ENCODE peak calls at places on chromosomes 5 and 9, in six cellular contexts. One of them, this sample, is unnamed. For H3K9me3, the result is how much of the 10 kb centered on the place peaks cover.

GRCh38 chr9:123933401-123933800 is 3.5 kb upstream of the DENND1A start:
- DNase-seq in ascending aorta: no peak
- DNase-seq in mucosa of descending colon: no peak
- DNase-seq in neuronal stem cell: no peak
- DNase-seq in gastrocnemius medialis: no peak
- DNase-seq in PC-3: peak
- DNase-seq in this sample: no peak

GRCh38 chr9:71638627-71639026 is 129.7 kb downstream of the CEMIP2 start:
- DNase-seq in neuronal stem cell: no peak
- DNase-seq in PC-3: no peak
- DNase-seq in gastrocnemius medialis: peak
- DNase-seq in mucosa of descending colon: no peak
- DNase-seq in ascending aorta: peak
- DNase-seq in this sample: no peak

GRCh38 chr9:105354448-105354847 is 93.4 kb upstream of the FSD1L start:
- DNase-seq in neuronal stem cell: no peak
- DNase-seq in gastrocnemius medialis: no peak
- DNase-seq in ascending aorta: no peak
- DNase-seq in mucosa of descending colon: no peak
- DNase-seq in PC-3: no peak
- DNase-seq in this sample: no peak

GRCh38 chr5:132363431-132364112 is 5.9 kb upstream of the SLC22A5 start:
- DNase-seq in mucosa of descending colon: no peak
- DNase-seq in gastrocnemius medialis: peak
- DNase-seq in PC-3: peak
- DNase-seq in ascending aorta: peak
- DNase-seq in neuronal stem cell: no peak
- DNase-seq in this sample: no peak

GRCh38 chr5:64947031-64947430 is 178.3 kb downstream of the CWC27 start:
- DNase-seq in PC-3: peak
- DNase-seq in ascending aorta: no peak
- DNase-seq in mucosa of descending colon: no peak
- DNase-seq in neuronal stem cell: no peak
- DNase-seq in gastrocnemius medialis: no peak
- DNase-seq in this sample: no peak

GRCh38 chr9:130010151-130010988 is 32.6 kb downstream of the FNBP1 start:
- DNase-seq in gastrocnemius medialis: no peak
- DNase-seq in mucosa of descending colon: no peak
- DNase-seq in ascending aorta: no peak
- DNase-seq in PC-3: no peak
- DNase-seq in neuronal stem cell: no peak
- DNase-seq in this sample: no peak

GRCh38 chr5:84249918-84250635 is 134.6 kb downstream of the EDIL3 start:
- DNase-seq in PC-3: peak
- DNase-seq in gastrocnemius medialis: no peak
- DNase-seq in neuronal stem cell: peak
- DNase-seq in mucosa of descending colon: no peak
- DNase-seq in ascending aorta: no peak
- DNase-seq in this sample: no peak

GRCh38 chr5:132181011-132181629 is 46.5 kb downstream of the P4HA2 start:
- DNase-seq in PC-3: no peak
- DNase-seq in mucosa of descending colon: no peak
- DNase-seq in ascending aorta: no peak
- DNase-seq in neuronal stem cell: no peak
- DNase-seq in gastrocnemius medialis: no peak
- DNase-seq in this sample: no peak

GRCh38 chr5:169307648-169308047 is 6.7 kb upstream of the SLIT3 start:
- DNase-seq in mucosa of descending colon: no peak
- DNase-seq in neuronal stem cell: no peak
- DNase-seq in PC-3: no peak
- DNase-seq in gastrocnemius medialis: no peak
- DNase-seq in ascending aorta: no peak
- DNase-seq in this sample: no peak

GRCh38 chr5:95620030-95620869 is at the start of gene GPR150:
- DNase-seq in ascending aorta: peak
- DNase-seq in gastrocnemius medialis: no peak
- DNase-seq in neuronal stem cell: peak
- DNase-seq in PC-3: peak
- DNase-seq in mucosa of descending colon: peak
- DNase-seq in this sample: no peak

GRCh38 chr9:35115680-35116538 is at the start of gene ATOSB:
- DNase-seq in PC-3: peak
- DNase-seq in ascending aorta: peak
- DNase-seq in gastrocnemius medialis: peak
- DNase-seq in mucosa of descending colon: peak
- DNase-seq in neuronal stem cell: peak
- DNase-seq in this sample: peak

GRCh38 chr5:125053179-125053578 is 306.7 kb upstream of the ZNF608 start:
- DNase-seq in gastrocnemius medialis: no peak
- DNase-seq in ascending aorta: no peak
- DNase-seq in neuronal stem cell: no peak
- DNase-seq in mucosa of descending colon: no peak
- DNase-seq in PC-3: no peak
- DNase-seq in this sample: no peak

GRCh38 chr5:37248387-37248969 is 698 bp downstream of the CPLANE1 start:
- DNase-seq in neuronal stem cell: no peak
- DNase-seq in mucosa of descending colon: no peak
- DNase-seq in ascending aorta: no peak
- DNase-seq in gastrocnemius medialis: no peak
- DNase-seq in PC-3: no peak
- DNase-seq in this sample: no peak

GRCh38 chr9:78871452-78872331 is 574.8 kb downstream of the PSAT1 start:
- DNase-seq in gastrocnemius medialis: no peak
- DNase-seq in ascending aorta: no peak
- DNase-seq in mucosa of descending colon: no peak
- DNase-seq in PC-3: peak
- DNase-seq in neuronal stem cell: no peak
- DNase-seq in this sample: no peak

GRCh38 chr5:116600876-116601275 is 26.3 kb upstream of the SEMA6A start:
- DNase-seq in mucosa of descending colon: no peak
- DNase-seq in gastrocnemius medialis: no peak
- DNase-seq in neuronal stem cell: no peak
- DNase-seq in PC-3: no peak
- DNase-seq in ascending aorta: no peak
- DNase-seq in this sample: no peak

GRCh38 chr5:174998131-174998730 is 273.8 kb downstream of the MSX2 start:
- DNase-seq in gastrocnemius medialis: no peak
- DNase-seq in neuronal stem cell: no peak
- DNase-seq in PC-3: no peak
- DNase-seq in ascending aorta: no peak
- DNase-seq in mucosa of descending colon: no peak
- DNase-seq in this sample: no peak

GRCh38 chr5:172531704-172532026 is 77.3 kb upstream of the SH3PXD2B start:
- DNase-seq in neuronal stem cell: no peak
- DNase-seq in gastrocnemius medialis: no peak
- DNase-seq in PC-3: no peak
- DNase-seq in ascending aorta: peak
- DNase-seq in mucosa of descending colon: no peak
- DNase-seq in this sample: no peak

GRCh38 chr5:39526914-39527477 is 102.2 kb upstream of the DAB2 start:
- DNase-seq in mucosa of descending colon: no peak
- DNase-seq in PC-3: no peak
- DNase-seq in neuronal stem cell: no peak
- DNase-seq in ascending aorta: no peak
- DNase-seq in gastrocnemius medialis: no peak
- DNase-seq in this sample: no peak

GRCh38 chr9:136560586-136560985 is 14.7 kb upstream of the NOTCH1 start:
- DNase-seq in ascending aorta: no peak
- DNase-seq in gastrocnemius medialis: no peak
- DNase-seq in mucosa of descending colon: no peak
- DNase-seq in neuronal stem cell: no peak
- DNase-seq in PC-3: no peak
- DNase-seq in this sample: no peak

GRCh38 chr5:18527017-18527416 is 892.8 kb downstream of the TAF11L14 start:
- DNase-seq in mucosa of descending colon: no peak
- DNase-seq in ascending aorta: no peak
- DNase-seq in gastrocnemius medialis: no peak
- DNase-seq in neuronal stem cell: no peak
- DNase-seq in PC-3: no peak
- DNase-seq in this sample: no peak

GRCh38 chr9:11163843-11164242 is 551.0 kb upstream of the PTPRD start:
- DNase-seq in PC-3: no peak
- DNase-seq in ascending aorta: no peak
- DNase-seq in neuronal stem cell: no peak
- DNase-seq in mucosa of descending colon: no peak
- DNase-seq in gastrocnemius medialis: no peak
- DNase-seq in this sample: no peak

GRCh38 chr5:2168601-2169416 is 286.1 kb upstream of the IRX4 start:
- DNase-seq in PC-3: no peak
- DNase-seq in ascending aorta: no peak
- DNase-seq in gastrocnemius medialis: no peak
- DNase-seq in neuronal stem cell: no peak
- DNase-seq in mucosa of descending colon: no peak
- DNase-seq in this sample: no peak
- H3K9me3 ChIP-seq in PC-3: under half
- H3K9me3 ChIP-seq in ascending aorta: under half
- H3K9me3 ChIP-seq in gastrocnemius medialis: under half
- H3K9me3 ChIP-seq in neuronal stem cell: under half
- H3K9me3 ChIP-seq in mucosa of descending colon: under half
- H3K9me3 ChIP-seq in this sample: under half

GRCh38 chr9:25935188-25935587 is 256.9 kb upstream of the TUSC1 start:
- DNase-seq in mucosa of descending colon: no peak
- DNase-seq in neuronal stem cell: no peak
- DNase-seq in ascending aorta: no peak
- DNase-seq in PC-3: peak
- DNase-seq in gastrocnemius medialis: no peak
- DNase-seq in this sample: no peak

GRCh38 chr9:25936031-25936430 is 257.8 kb upstream of the TUSC1 start:
- DNase-seq in PC-3: no peak
- DNase-seq in neuronal stem cell: no peak
- DNase-seq in gastrocnemius medialis: no peak
- DNase-seq in ascending aorta: no peak
- DNase-seq in mucosa of descending colon: no peak
- DNase-seq in this sample: no peak

DNA sequence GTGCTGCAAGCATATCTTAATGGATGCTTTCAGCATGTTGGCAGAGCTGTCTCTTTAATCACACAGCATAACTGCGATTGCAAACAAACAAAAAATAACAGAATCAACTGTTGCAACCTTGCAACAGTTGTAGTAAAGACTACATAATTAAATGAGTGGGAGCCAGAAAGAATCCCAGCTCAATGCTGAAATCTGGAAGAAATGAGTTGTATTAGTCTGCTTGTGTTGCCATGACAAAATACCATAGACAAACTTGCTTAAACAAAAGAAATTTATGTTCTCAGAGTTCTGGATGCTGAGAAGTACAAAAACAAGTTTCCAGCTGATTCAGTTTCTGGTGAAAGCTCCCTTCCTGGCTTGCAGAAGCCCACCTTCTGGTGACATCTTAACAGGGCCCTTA is 260.9 kb upstream of the TUSC1 start:
- DNase-seq in gastrocnemius medialis: no peak
- DNase-seq in ascending aorta: no peak
- DNase-seq in PC-3: no peak
- DNase-seq in neuronal stem cell: no peak
- DNase-seq in mucosa of descending colon: no peak
- DNase-seq in this sample: no peak
- H3K9me3 ChIP-seq in gastrocnemius medialis: under half
- H3K9me3 ChIP-seq in ascending aorta: under half
- H3K9me3 ChIP-seq in PC-3: under half
- H3K9me3 ChIP-seq in neuronal stem cell: under half
- H3K9me3 ChIP-seq in mucosa of descending colon: under half
- H3K9me3 ChIP-seq in this sample: under half

DNA sequence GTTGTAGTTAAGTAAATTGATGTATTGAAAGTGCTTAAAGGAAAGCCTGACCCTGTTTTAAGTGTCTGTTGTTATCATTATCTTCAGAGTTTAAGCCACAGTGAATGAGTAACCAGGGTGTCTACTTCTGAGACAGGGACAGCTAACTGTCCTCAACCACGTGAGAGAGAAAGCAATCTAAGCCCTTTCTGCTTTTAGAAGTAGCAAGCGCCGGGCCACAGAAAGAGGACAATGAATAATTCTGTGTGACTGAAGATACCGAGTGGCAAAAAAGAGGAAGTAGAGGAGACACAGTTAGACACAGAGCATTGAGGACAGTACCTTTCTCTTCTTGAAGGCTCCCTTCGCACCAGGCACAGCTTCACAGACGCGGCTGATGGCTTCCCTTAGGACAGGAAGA is 86.3 kb downstream of the S1PR3 start:
- DNase-seq in neuronal stem cell: no peak
- DNase-seq in ascending aorta: no peak
- DNase-seq in PC-3: no peak
- DNase-seq in mucosa of descending colon: no peak
- DNase-seq in gastrocnemius medialis: no peak
- DNase-seq in this sample: no peak
- H3K9me3 ChIP-seq in neuronal stem cell: under half
- H3K9me3 ChIP-seq in ascending aorta: under half
- H3K9me3 ChIP-seq in PC-3: under half
- H3K9me3 ChIP-seq in mucosa of descending colon: under half
- H3K9me3 ChIP-seq in gastrocnemius medialis: under half
- H3K9me3 ChIP-seq in this sample: under half

GRCh38 chr5:141345327-141345726 is 1.7 kb downstream of the PCDHGA3 start:
- DNase-seq in neuronal stem cell: no peak
- DNase-seq in ascending aorta: no peak
- DNase-seq in PC-3: no peak
- DNase-seq in gastrocnemius medialis: no peak
- DNase-seq in mucosa of descending colon: no peak
- DNase-seq in this sample: no peak

GRCh38 chr5:141351591-141351990 is 1.7 kb downstream of the PCDHGB1 start:
- DNase-seq in ascending aorta: no peak
- DNase-seq in mucosa of descending colon: no peak
- DNase-seq in gastrocnemius medialis: no peak
- DNase-seq in PC-3: no peak
- DNase-seq in neuronal stem cell: no peak
- DNase-seq in this sample: no peak

GRCh38 chr5:141355641-141356040 is 820 bp downstream of the PCDHGA4 start:
- DNase-seq in gastrocnemius medialis: no peak
- DNase-seq in ascending aorta: no peak
- DNase-seq in mucosa of descending colon: no peak
- DNase-seq in PC-3: no peak
- DNase-seq in neuronal stem cell: no peak
- DNase-seq in this sample: no peak

GRCh38 chr5:141354900-141355469 is at the start of gene PCDHGA4:
- DNase-seq in mucosa of descending colon: no peak
- DNase-seq in neuronal stem cell: no peak
- DNase-seq in PC-3: no peak
- DNase-seq in gastrocnemius medialis: no peak
- DNase-seq in ascending aorta: no peak
- DNase-seq in this sample: no peak

DNA sequence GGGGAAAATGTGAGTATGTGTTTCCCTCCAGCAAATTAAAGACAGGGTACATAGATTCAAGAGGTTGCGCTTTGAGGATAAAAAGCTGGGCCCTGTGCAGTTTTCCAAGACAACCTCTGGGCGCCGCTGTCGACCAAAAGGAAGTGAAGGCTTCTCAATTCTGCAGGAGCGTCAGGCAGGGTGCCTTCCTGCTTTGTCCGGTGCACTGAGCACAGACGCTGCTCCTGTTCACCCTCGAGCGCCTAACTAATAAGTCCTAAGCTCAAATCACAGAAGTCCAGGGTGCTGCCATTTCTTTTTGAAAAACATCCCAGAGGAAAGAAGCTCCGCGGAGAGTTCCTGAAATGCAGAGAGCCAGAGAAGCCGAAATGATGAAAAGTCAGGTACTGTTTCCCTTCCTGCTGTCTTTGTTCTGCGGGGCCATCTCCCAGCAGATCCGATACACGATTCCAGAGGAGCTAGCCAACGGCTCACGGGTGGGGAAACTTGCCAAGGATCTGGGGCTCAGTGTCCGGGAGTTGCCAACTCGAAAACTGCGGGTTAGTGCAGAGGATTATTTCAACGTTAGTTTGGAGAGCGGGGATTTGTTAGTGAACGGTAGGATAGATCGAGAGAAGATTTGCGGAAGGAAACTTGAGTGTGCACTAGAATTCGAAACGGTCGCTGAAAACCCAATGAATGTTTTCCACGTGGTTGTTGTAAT is at the start of gene PCDHGB1:
- DNase-seq in ascending aorta: no peak
- DNase-seq in PC-3: no peak
- DNase-seq in gastrocnemius medialis: no peak
- DNase-seq in neuronal stem cell: no peak
- DNase-seq in mucosa of descending colon: no peak
- DNase-seq in this sample: no peak
- H3K9me3 ChIP-seq in ascending aorta: half or more
- H3K9me3 ChIP-seq in PC-3: under half
- H3K9me3 ChIP-seq in gastrocnemius medialis: under half
- H3K9me3 ChIP-seq in neuronal stem cell: under half
- H3K9me3 ChIP-seq in mucosa of descending colon: under half
- H3K9me3 ChIP-seq in this sample: under half

This sample was measured in iPS DF 6.9.